ENCODE peak calls at places on chromosome 12, in four cellular contexts. N is AG09319; L is central memory CD4-positive, alpha-beta T cell; I is activated T-cell treated with anti-CD3 and anti-CD28 coated beads, Interleukin-2, amount 50 U/mL, for 24 hours. Q is an unnamed sample.

GRCh38 chr12:113142173-113142885 is 6.8 kb upstream of the RASAL1 start:
- DNase-seq in N (no peak), L (no peak), I (no peak), Q (no peak)

GRCh38 chr12:108613548-108613947 is 15.7 kb upstream of the TMEM119 start:
- DNase-seq in N (no peak), L (no peak), I (no peak), Q (no peak)

GRCh38 chr12:2958432-2959193 is 584 bp upstream of the TEAD4 start:
- DNase-seq in N (peak), L (no peak), I (peak), Q (no peak)

GRCh38 chr12:13165578-13166120 is 30.9 kb upstream of the EMP1 start:
- DNase-seq in N (no peak), L (peak), I (peak), Q (peak)

GRCh38 chr12:96434107-96434506 is 33.9 kb upstream of the CDK17 start:
- DNase-seq in N (no peak), L (peak), I (peak), Q (peak)

GRCh38 chr12:104589215-104589614 is 132.5 kb downstream of the CHST11 start:
- DNase-seq in N (no peak), L (no peak), I (no peak), Q (no peak)

GRCh38 chr12:16949351-16949750 is 343.4 kb upstream of the LMO3 start:
- DNase-seq in N (no peak), L (no peak), I (no peak), Q (no peak)

GRCh38 chr12:7647071-7647470 is 18.6 kb downstream of the APOBEC1 start:
- DNase-seq in N (no peak), L (no peak), I (no peak), Q (no peak)

GRCh38 chr12:67957383-67957782 is 31.9 kb upstream of the IFNG-AS1 start:
- DNase-seq in N (no peak), L (no peak), I (no peak), Q (no peak)

GRCh38 chr12:22526836-22527235 is 17.5 kb downstream of the C2CD5 start:
- DNase-seq in N (no peak), L (no peak), I (no peak), Q (no peak)

GRCh38 chr12:120361506-120362208 is 7.3 kb downstream of the MSI1 start:
- DNase-seq in N (peak), L (no peak), I (no peak), Q (peak)

GRCh38 chr12:6871052-6871957 is 1.8 kb downstream of the SPSB2 start:
- DNase-seq in N (no peak), L (no peak), I (peak), Q (no peak)

GRCh38 chr12:98578821-98579220 is 14.7 kb upstream of the SLC25A3 start:
- DNase-seq in N (no peak), L (no peak), I (no peak), Q (no peak)

GRCh38 chr12:95789126-95790024 is 1.2 kb downstream of the NTN4 start:
- DNase-seq in N (no peak), L (no peak), I (peak), Q (peak)

GRCh38 chr12:60257063-60257462 is 661.2 kb downstream of the SLC16A7 start:
- DNase-seq in N (no peak), L (no peak), I (no peak), Q (no peak)

GRCh38 chr12:29794869-29795268 is 11.1 kb upstream of the TMTC1 start:
- DNase-seq in N (no peak), L (no peak), I (no peak), Q (no peak)

GRCh38 chr12:59357811-59358210 is 238.0 kb upstream of the SLC16A7 start:
- DNase-seq in N (no peak), L (no peak), I (no peak), Q (no peak)

GRCh38 chr12:132730353-132730752 is 19.7 kb downstream of the PGAM5 start:
- DNase-seq in N (no peak), L (no peak), I (no peak), Q (no peak)

GRCh38 chr12:130617219-130617618 is 98.9 kb downstream of the RIMBP2 start:
- DNase-seq in N (no peak), L (no peak), I (no peak), Q (no peak)

GRCh38 chr12:6157482-6157881 is 33.0 kb upstream of the VWF start:
- DNase-seq in N (no peak), L (no peak), I (no peak), Q (no peak)

GRCh38 chr12:115335594-115335993 is 651.6 kb upstream of the TBX3 start:
- DNase-seq in N (no peak), L (no peak), I (no peak), Q (no peak)

GRCh38 chr12:106247731-106248176 is at the start of gene CKAP4:
- DNase-seq in N (peak), L (peak), I (peak), Q (peak)

GRCh38 chr12:54216580-54217308 is 28.0 kb upstream of the SMUG1 start:
- DNase-seq in N (no peak), L (peak), I (peak), Q (peak)

GRCh38 chr12:49358548-49359141 is 8.6 kb upstream of the SPATS2 start:
- DNase-seq in N (no peak), L (peak), I (no peak), Q (peak)

GRCh38 chr12:12726543-12727093 is 9.4 kb downstream of the CDKN1B start:
- DNase-seq in N (no peak), L (peak), I (no peak), Q (peak)

GRCh38 chr12:120822832-120823503 is 81.2 kb downstream of the SPPL3 start:
- DNase-seq in N (no peak), L (no peak), I (no peak), Q (no peak)

GRCh38 chr12:41819948-41820347 is 324.7 kb downstream of the GXYLT1 start:
- DNase-seq in N (no peak), L (no peak), I (no peak), Q (no peak)

GRCh38 chr12:6888360-6888759 is 15.3 kb upstream of the SPSB2 start:
- DNase-seq in N (no peak), L (no peak), I (no peak), Q (no peak)

GRCh38 chr12:120445911-120446909 is at the start of the genes GATC and TRIAP1:
- DNase-seq in N (no peak), L (peak), I (peak), Q (peak)

GRCh38 chr12:62934799-62935674 is at the start of gene PPM1H:
- DNase-seq in N (no peak), L (no peak), I (peak), Q (peak)

Q was measured in naive thymus-derived CD4-positive, alpha-beta T cell.